ENCODE peak calls at places on chromosomes 2 and 18, in seven cellular contexts. One of them, this sample, is unnamed.

GRCh38 chr2:216792222-216793001 is 67.5 kb downstream of the TNP1 start:
- DNase-seq in AG09319: peak; percentile 94
- DNase-seq in adrenal gland: no peak
- DNase-seq in hepatocyte: peak; percentile 45
- DNase-seq in IMR-90: peak; percentile 48
- DNase-seq in fibroblast of mammary gland: peak; percentile 22
- DNase-seq in A549: no peak
- DNase-seq in this sample: no peak

GRCh38 chr2:229160984-229161383 is 110.1 kb downstream of the PID1 start:
- DNase-seq in fibroblast of mammary gland: no peak
- DNase-seq in adrenal gland: no peak
- DNase-seq in hepatocyte: no peak
- DNase-seq in IMR-90: no peak
- DNase-seq in AG09319: no peak
- DNase-seq in A549: no peak
- DNase-seq in this sample: no peak

GRCh38 chr2:216911886-216912285 is 52.0 kb upstream of the TNP1 start:
- DNase-seq in adrenal gland: no peak
- DNase-seq in A549: no peak
- DNase-seq in hepatocyte: no peak
- DNase-seq in fibroblast of mammary gland: peak; percentile 35
- DNase-seq in IMR-90: peak; percentile 66
- DNase-seq in AG09319: peak; percentile 32
- DNase-seq in this sample: no peak

GRCh38 chr2:104368089-104368488 is 485.8 kb upstream of the POU3F3 start:
- DNase-seq in AG09319: no peak
- DNase-seq in IMR-90: no peak
- DNase-seq in adrenal gland: no peak
- DNase-seq in hepatocyte: no peak
- DNase-seq in fibroblast of mammary gland: no peak
- DNase-seq in A549: no peak
- DNase-seq in this sample: no peak

GRCh38 chr18:55096261-55097026 is 137.2 kb upstream of the CCDC68 start:
- DNase-seq in adrenal gland: peak; percentile 69
- DNase-seq in IMR-90: peak; percentile 72
- DNase-seq in A549: peak; percentile 22
- DNase-seq in hepatocyte: peak; percentile 57
- DNase-seq in AG09319: peak; percentile 46
- DNase-seq in fibroblast of mammary gland: peak; percentile 76
- DNase-seq in this sample: no peak

GRCh38 chr2:179050735-179051134 is 798 bp upstream of the CCDC141 start:
- DNase-seq in fibroblast of mammary gland: no peak
- DNase-seq in adrenal gland: no peak
- DNase-seq in hepatocyte: no peak
- DNase-seq in AG09319: no peak
- DNase-seq in IMR-90: no peak
- DNase-seq in A549: no peak
- DNase-seq in this sample: no peak

GRCh38 chr2:58614259-58614658 is 373.1 kb upstream of the FANCL start:
- DNase-seq in AG09319: no peak
- DNase-seq in fibroblast of mammary gland: no peak
- DNase-seq in IMR-90: no peak
- DNase-seq in A549: no peak
- DNase-seq in adrenal gland: no peak
- DNase-seq in hepatocyte: no peak
- DNase-seq in this sample: no peak

GRCh38 chr18:80037300-80037699 is 3.1 kb downstream of the RBFA start:
- DNase-seq in AG09319: no peak
- DNase-seq in hepatocyte: no peak
- DNase-seq in adrenal gland: no peak
- DNase-seq in A549: no peak
- DNase-seq in fibroblast of mammary gland: no peak
- DNase-seq in IMR-90: no peak
- DNase-seq in this sample: no peak

GRCh38 chr2:42568431-42569115 is at the start of gene MTA3:
- DNase-seq in A549: peak; percentile 48
- DNase-seq in hepatocyte: peak; percentile 80
- DNase-seq in AG09319: no peak
- DNase-seq in fibroblast of mammary gland: no peak
- DNase-seq in adrenal gland: peak; percentile 72
- DNase-seq in IMR-90: no peak
- DNase-seq in this sample: no peak

GRCh38 chr2:213980883-213981282 is 430.0 kb upstream of the VWC2L start:
- DNase-seq in A549: no peak
- DNase-seq in adrenal gland: no peak
- DNase-seq in AG09319: no peak
- DNase-seq in IMR-90: peak; percentile 27
- DNase-seq in hepatocyte: no peak
- DNase-seq in fibroblast of mammary gland: peak; percentile 64
- DNase-seq in this sample: no peak

GRCh38 chr2:135802350-135802749 is 34.6 kb downstream of the LCT start:
- DNase-seq in adrenal gland: no peak
- DNase-seq in fibroblast of mammary gland: no peak
- DNase-seq in IMR-90: no peak
- DNase-seq in A549: no peak
- DNase-seq in hepatocyte: no peak
- DNase-seq in AG09319: no peak
- DNase-seq in this sample: no peak

GRCh38 chr2:135799738-135800137 is 37.2 kb downstream of the LCT start:
- DNase-seq in A549: no peak
- DNase-seq in AG09319: no peak
- DNase-seq in fibroblast of mammary gland: no peak
- DNase-seq in IMR-90: no peak
- DNase-seq in hepatocyte: no peak
- DNase-seq in adrenal gland: no peak
- DNase-seq in this sample: no peak

GRCh38 chr2:135798762-135799161 is 38.2 kb downstream of the LCT start:
- DNase-seq in IMR-90: no peak
- DNase-seq in fibroblast of mammary gland: peak; percentile 14
- DNase-seq in AG09319: no peak
- DNase-seq in adrenal gland: no peak
- DNase-seq in A549: no peak
- DNase-seq in hepatocyte: no peak
- DNase-seq in this sample: no peak

GRCh38 chr2:135803276-135803675 is 33.7 kb downstream of the LCT start:
- DNase-seq in A549: no peak
- DNase-seq in IMR-90: no peak
- DNase-seq in hepatocyte: peak; percentile 43
- DNase-seq in adrenal gland: no peak
- DNase-seq in AG09319: no peak
- DNase-seq in fibroblast of mammary gland: no peak
- DNase-seq in this sample: no peak

DNA sequence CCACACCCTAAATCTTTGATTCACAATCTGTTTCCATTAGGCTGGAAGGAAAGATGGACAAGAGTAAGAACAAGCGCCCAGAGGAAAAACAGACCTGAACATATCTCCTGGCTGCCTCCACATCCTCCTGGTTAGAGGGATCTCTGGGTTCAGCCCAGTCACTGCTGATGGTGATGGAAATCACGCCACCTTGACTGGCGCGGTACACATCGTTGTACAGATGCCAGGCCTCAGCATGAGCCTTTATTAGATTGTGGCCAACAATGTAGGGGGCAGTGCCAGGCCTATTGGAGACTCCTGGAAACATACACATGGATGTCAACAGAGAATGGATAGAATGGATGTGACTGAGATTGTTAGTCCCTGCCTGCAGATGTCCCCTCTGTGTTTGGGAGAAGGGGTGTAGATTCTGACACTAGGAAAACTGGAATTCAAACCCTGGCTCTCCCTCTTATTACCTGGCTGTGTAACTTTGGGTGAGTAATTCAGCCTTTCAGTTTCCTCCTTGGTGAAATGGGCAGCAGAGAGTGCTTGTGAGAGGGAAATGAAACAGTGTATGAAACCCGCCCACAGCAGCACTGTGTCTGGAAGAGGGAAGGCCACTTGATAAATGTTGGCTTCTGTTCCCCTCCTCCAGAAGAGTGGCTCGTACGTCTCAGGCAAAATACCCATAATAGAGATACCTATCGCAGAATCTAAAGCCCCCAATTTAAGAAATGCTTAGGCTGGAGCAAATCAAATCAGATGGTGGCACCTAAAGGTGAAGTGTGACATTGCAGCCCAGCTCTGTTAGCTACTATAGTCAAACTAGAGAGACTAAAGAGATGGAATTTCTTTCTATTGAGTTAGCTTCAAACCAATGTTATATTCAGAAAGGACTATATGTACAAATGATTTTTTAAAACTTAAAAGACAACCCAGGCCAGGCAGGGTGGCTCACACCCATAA is 36.2 kb downstream of the LCT start:
- DNase-seq in fibroblast of mammary gland: no peak
- DNase-seq in hepatocyte: no peak
- DNase-seq in adrenal gland: no peak
- DNase-seq in A549: no peak
- DNase-seq in IMR-90: no peak
- DNase-seq in AG09319: no peak
- DNase-seq in this sample: no peak
- TF ChIP-seq CTCF in fibroblast of mammary gland: no peak
- TF ChIP-seq CTCF in hepatocyte: no peak
- TF ChIP-seq CTCF in adrenal gland: no peak
- TF ChIP-seq CTCF in A549: no peak
- TF ChIP-seq CTCF in IMR-90: no peak
- TF ChIP-seq CTCF in AG09319: no peak
- TF ChIP-seq CTCF in this sample: peak; percentile 26

DNA sequence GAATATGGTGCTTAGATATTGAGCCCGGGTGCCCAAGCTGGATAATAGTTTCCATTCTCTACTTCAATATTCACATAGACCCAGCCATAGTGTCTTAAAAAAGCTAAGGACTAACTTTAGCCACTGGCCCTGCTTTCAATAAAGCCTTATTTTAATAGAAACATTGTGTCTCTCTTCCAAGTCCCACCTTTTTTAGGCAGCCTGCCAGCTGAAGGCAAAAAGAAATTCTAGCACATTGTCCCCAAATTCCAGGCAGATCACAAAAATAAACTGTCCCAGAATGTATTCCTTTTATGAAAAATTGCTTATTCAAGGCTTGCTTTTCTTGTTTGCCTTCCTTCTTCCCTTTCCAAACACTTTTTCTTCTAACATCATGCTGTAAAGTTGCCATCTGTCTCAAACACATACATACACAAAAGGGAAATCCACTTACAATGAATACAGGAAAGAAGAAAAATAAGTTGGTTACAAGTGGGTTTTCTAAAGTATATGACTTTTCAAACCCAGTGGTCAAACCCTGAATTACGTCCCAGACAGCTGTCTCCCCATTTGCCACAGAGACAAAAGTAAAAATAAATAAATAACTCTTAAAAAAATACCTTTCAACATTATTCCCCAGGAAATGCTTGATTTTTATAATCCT is 778.5 kb downstream of the BCL11A start:
- DNase-seq in IMR-90: no peak
- DNase-seq in A549: no peak
- DNase-seq in fibroblast of mammary gland: no peak
- DNase-seq in hepatocyte: no peak
- DNase-seq in adrenal gland: no peak
- DNase-seq in AG09319: no peak
- DNase-seq in this sample: no peak
- TF ChIP-seq CTCF in IMR-90: no peak
- TF ChIP-seq CTCF in A549: no peak
- TF ChIP-seq CTCF in fibroblast of mammary gland: no peak
- TF ChIP-seq CTCF in hepatocyte: no peak
- TF ChIP-seq CTCF in adrenal gland: no peak
- TF ChIP-seq CTCF in AG09319: no peak
- TF ChIP-seq CTCF in this sample: peak; percentile 13

GRCh38 chr2:69050802-69051201 is 37.8 kb downstream of the ANTXR1 start:
- DNase-seq in adrenal gland: no peak
- DNase-seq in AG09319: no peak
- DNase-seq in hepatocyte: no peak
- DNase-seq in fibroblast of mammary gland: no peak
- DNase-seq in IMR-90: no peak
- DNase-seq in A549: no peak
- DNase-seq in this sample: no peak
- TF ChIP-seq CTCF in adrenal gland: no peak
- TF ChIP-seq CTCF in AG09319: no peak
- TF ChIP-seq CTCF in hepatocyte: no peak
- TF ChIP-seq CTCF in fibroblast of mammary gland: no peak
- TF ChIP-seq CTCF in IMR-90: no peak
- TF ChIP-seq CTCF in A549: no peak
- TF ChIP-seq CTCF in this sample: no peak

DNA sequence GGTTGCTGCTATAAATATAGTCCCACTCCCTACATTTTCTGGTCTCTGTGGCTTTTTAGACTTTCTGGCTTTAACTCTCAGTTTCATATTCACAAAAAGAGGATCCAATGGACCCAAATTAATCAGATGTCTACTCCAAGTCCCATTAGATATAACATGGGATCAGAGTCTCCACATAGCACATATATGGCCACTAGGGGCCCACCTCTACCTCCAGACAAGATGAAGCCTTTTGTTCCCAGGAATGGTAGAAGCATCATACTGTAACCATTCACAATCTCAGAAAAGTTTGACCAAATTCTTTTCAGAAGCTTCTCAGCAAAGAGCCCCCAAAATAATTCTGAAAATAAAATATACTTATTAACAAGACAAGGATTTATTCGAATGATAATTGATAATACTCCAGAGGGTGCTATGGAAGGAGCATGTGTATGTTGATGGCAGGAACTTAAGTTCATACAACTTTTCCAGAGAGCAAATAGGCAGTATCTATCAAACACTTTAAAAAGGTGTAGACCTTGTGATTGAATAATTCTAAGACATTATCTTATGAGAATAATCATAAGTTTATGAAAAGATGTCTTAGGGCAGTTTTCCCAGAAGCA is 382.3 kb upstream of the CRIM1 start:
- DNase-seq in hepatocyte: peak; percentile 49
- DNase-seq in adrenal gland: no peak
- DNase-seq in fibroblast of mammary gland: peak; percentile 1
- DNase-seq in A549: peak; percentile 7
- DNase-seq in IMR-90: peak; percentile 42
- DNase-seq in AG09319: no peak
- DNase-seq in this sample: no peak
- TF ChIP-seq CTCF in hepatocyte: peak; percentile 56
- TF ChIP-seq CTCF in adrenal gland: no peak
- TF ChIP-seq CTCF in fibroblast of mammary gland: peak; percentile 19
- TF ChIP-seq CTCF in A549: peak; percentile 68
- TF ChIP-seq CTCF in IMR-90: peak; percentile 60
- TF ChIP-seq CTCF in AG09319: peak; percentile 40
- TF ChIP-seq CTCF in this sample: peak; percentile 73